ENCODE peak calls at places on chromosome 11, in eight cellular contexts. B is LoVo; X is GM13976; H is SK-MEL-5; G is HTR-8/SVneo; T is activated CD4-positive, alpha-beta T cell treated with anti-CD3 and anti-CD28 coated beads, Interleukin-2, amount 50 U/mL, for 24 hours; J is psoas muscle; N is EL. E is an unnamed sample.

GRCh38 chr11:73445980-73446379 is 69.8 kb downstream of the RELT start:
- DNase-seq in X (no peak), N (no peak), H (no peak), B (no peak), J (no peak), T (no peak), G (no peak), E (no peak)

GRCh38 chr11:86511086-86511551 is 136.4 kb downstream of the CCDC81 start:
- DNase-seq in G (no peak), J (no peak), X (peak), H (peak), N (peak), T (no peak), B (peak), E (no peak)

GRCh38 chr11:1298695-1299492 is 10.5 kb downstream of the TOLLIP start:
- DNase-seq in J (peak), G (peak), N (peak), H (no peak), T (no peak), B (peak), X (no peak), E (peak)

GRCh38 chr11:12942157-12942556 is 67.0 kb upstream of the RASSF10 start:
- DNase-seq in J (no peak), T (no peak), G (no peak), B (no peak), N (no peak), X (no peak), H (no peak), E (no peak)

GRCh38 chr11:12653729-12654128 is 20.5 kb upstream of the TEAD1 start:
- DNase-seq in J (no peak), B (no peak), H (no peak), G (no peak), X (no peak), T (no peak), N (no peak), E (no peak)

GRCh38 chr11:95443386-95443785 is 212.4 kb upstream of the SESN3 start:
- DNase-seq in B (no peak), N (no peak), T (no peak), X (peak), H (no peak), J (no peak), G (no peak), E (no peak)

GRCh38 chr11:697028-697491 is 1.4 kb downstream of the TMEM80 start:
- DNase-seq in G (no peak), X (peak), T (no peak), N (peak), H (no peak), B (no peak), J (no peak), E (peak)

GRCh38 chr11:71214553-71215371 is 37.6 kb downstream of the SHANK2 start:
- DNase-seq in X (no peak), G (no peak), B (no peak), H (no peak), J (peak), N (no peak), T (no peak), E (no peak)

GRCh38 chr11:112321521-112322172 is 61.0 kb upstream of the PLET1 start:
- DNase-seq in G (peak), J (no peak), H (no peak), B (peak), N (peak), X (no peak), T (no peak), E (peak)

GRCh38 chr11:57761301-57762234 is at the start of gene CTNND1:
- DNase-seq in G (peak), B (peak), J (peak), H (peak), T (no peak), X (peak), N (peak), E (peak)

GRCh38 chr11:125123947-125124633 is 12.7 kb upstream of the TMEM218 start:
- DNase-seq in B (peak), T (no peak), N (peak), G (peak), H (peak), J (peak), X (peak), E (no peak)

GRCh38 chr11:86748296-86748695 is 52.0 kb upstream of the PRSS23 start:
- DNase-seq in J (no peak), H (no peak), T (no peak), N (peak), G (no peak), X (no peak), B (no peak), E (no peak)

GRCh38 chr11:106828576-106828975 is 189.7 kb downstream of the GUCY1A2 start:
- DNase-seq in T (no peak), H (no peak), X (no peak), G (no peak), B (no peak), N (peak), J (no peak), E (no peak)

GRCh38 chr11:6319001-6319878 is 1.1 kb downstream of the CAVIN3 start:
- DNase-seq in B (no peak), N (peak), H (no peak), T (no peak), X (peak), J (peak), G (peak), E (no peak)

GRCh38 chr11:131033151-131033651 is 116.9 kb upstream of the SNX19 start:
- DNase-seq in G (peak), H (no peak), X (no peak), N (peak), T (no peak), B (peak), J (no peak), E (peak)

GRCh38 chr11:70122490-70123198 is 44.5 kb downstream of the ANO1 start:
- DNase-seq in B (no peak), H (no peak), G (no peak), J (no peak), T (no peak), X (no peak), N (no peak), E (no peak)

GRCh38 chr11:134024420-134025085 is 44.3 kb upstream of the JAM3 start:
- DNase-seq in X (no peak), T (no peak), H (no peak), G (peak), J (no peak), B (no peak), N (peak), E (no peak)

GRCh38 chr11:95404370-95404769 is 173.4 kb upstream of the SESN3 start:
- DNase-seq in B (no peak), J (no peak), X (no peak), N (no peak), T (no peak), H (no peak), G (no peak), E (no peak)

GRCh38 chr11:115980336-115980735 is 476.1 kb upstream of the CADM1 start:
- DNase-seq in T (no peak), J (no peak), G (no peak), N (no peak), X (no peak), H (no peak), B (no peak), E (no peak)

GRCh38 chr11:76793834-76794291 is 10.7 kb downstream of the TSKU start:
- DNase-seq in T (no peak), N (no peak), J (no peak), G (no peak), X (peak), B (no peak), H (no peak), E (no peak)